ENCODE peak calls at places on chromosomes 4 and X, in nine cellular contexts. D is D721Med; C is tibial nerve; P is mesothelial cell of epicardium; K is CD8-positive, alpha-beta T cell; S is AG04450; J is stomach; M is type B pancreatic cell; H is natural killer cell. V is an unnamed sample.
A peak's percentile ranks its signal among the peaks of the same experiment; 100 is the strongest.

GRCh38 chrX:103061486-103061885 is 2.5 kb downstream of the BEX1 start:
- DNase-seq in D (no peak), C (no peak), P (no peak), K (no peak), S (no peak), J (no peak), M (no peak), H (no peak), V (no peak)

GRCh38 chrX:123475068-123475724 is 257.7 kb downstream of the THOC2 start:
- DNase-seq in D (no peak), C (no peak), P (no peak), K (no peak), S (no peak), J (no peak), M (no peak), H (no peak), V (no peak)

GRCh38 chr4:52045028-52045427 is 6.1 kb upstream of the SPATA18 start:
- DNase-seq in D (no peak), C (no peak), P (no peak), K (no peak), S (no peak), J (no peak), M (no peak), H (no peak), V (no peak)

GRCh38 chrX:152904151-152905080 is 6.5 kb downstream of the ZNF185 start:
- DNase-seq in D (peak; percentile 83), C (peak; percentile 33), P (peak; percentile 64), K (peak; percentile 27), S (no peak), J (peak; percentile 45), M (no peak), H (peak; percentile 20), V (no peak)

GRCh38 chrX:39693298-39693697 is 404.5 kb downstream of the BCOR start:
- DNase-seq in D (no peak), C (no peak), P (peak; percentile 53), K (no peak), S (no peak), J (no peak), M (no peak), H (no peak), V (no peak)

GRCh38 chr4:128600996-128601857 is 208.3 kb upstream of the JADE1 start:
- DNase-seq in D (no peak), C (peak; percentile 71), P (no peak), K (no peak), S (peak; percentile 93), J (peak; percentile 73), M (no peak), H (no peak), V (peak; percentile 22)

GRCh38 chr4:1978741-1979476 is 29.9 kb downstream of the NELFA start:
- DNase-seq in D (no peak), C (no peak), P (no peak), K (no peak), S (no peak), J (no peak), M (peak; percentile 67), H (no peak), V (no peak)

GRCh38 chr4:40976343-40976742 is 226.6 kb downstream of the NSUN7 start:
- DNase-seq in D (no peak), C (peak; percentile 74), P (no peak), K (no peak), S (peak; percentile 41), J (peak; percentile 43), M (no peak), H (no peak), V (no peak)

GRCh38 chrX:32868524-32868895 is 342.8 kb downstream of the DMD start:
- DNase-seq in D (no peak), C (no peak), P (no peak), K (no peak), S (no peak), J (no peak), M (no peak), H (no peak), V (no peak)

GRCh38 chrX:72306851-72307645 is 1.3 kb upstream of the CITED1 start:
- DNase-seq in D (peak; percentile 46), C (peak; percentile 40), P (peak; percentile 47), K (peak; percentile 13), S (peak; percentile 37), J (peak; percentile 63), M (no peak), H (peak; percentile 23), V (no peak)

GRCh38 chr4:98932539-98932938 is 3.6 kb upstream of the EIF4E start:
- DNase-seq in D (no peak), C (no peak), P (no peak), K (no peak), S (no peak), J (no peak), M (no peak), H (no peak), V (no peak)

GRCh38 chr4:98930311-98930865 is 1.5 kb upstream of the EIF4E start:
- DNase-seq in D (no peak), C (no peak), P (no peak), K (no peak), S (no peak), J (no peak), M (no peak), H (no peak), V (no peak)

GRCh38 chr4:98928131-98928504 is 815 bp downstream of the EIF4E start:
- DNase-seq in D (no peak), C (peak; percentile 54), P (peak; percentile 75), K (peak; percentile 60), S (peak; percentile 38), J (peak; percentile 65), M (peak; percentile 74), H (peak; percentile 58), V (peak; percentile 50)

GRCh38 chr4:98928505-98929340 is at the start of gene EIF4E:
- DNase-seq in D (peak; percentile 59), C (peak; percentile 95), P (peak; percentile 94), K (peak; percentile 97), S (peak; percentile 98), J (peak; percentile 98), M (peak; percentile 93), H (peak; percentile 92), V (peak; percentile 90)

DNA sequence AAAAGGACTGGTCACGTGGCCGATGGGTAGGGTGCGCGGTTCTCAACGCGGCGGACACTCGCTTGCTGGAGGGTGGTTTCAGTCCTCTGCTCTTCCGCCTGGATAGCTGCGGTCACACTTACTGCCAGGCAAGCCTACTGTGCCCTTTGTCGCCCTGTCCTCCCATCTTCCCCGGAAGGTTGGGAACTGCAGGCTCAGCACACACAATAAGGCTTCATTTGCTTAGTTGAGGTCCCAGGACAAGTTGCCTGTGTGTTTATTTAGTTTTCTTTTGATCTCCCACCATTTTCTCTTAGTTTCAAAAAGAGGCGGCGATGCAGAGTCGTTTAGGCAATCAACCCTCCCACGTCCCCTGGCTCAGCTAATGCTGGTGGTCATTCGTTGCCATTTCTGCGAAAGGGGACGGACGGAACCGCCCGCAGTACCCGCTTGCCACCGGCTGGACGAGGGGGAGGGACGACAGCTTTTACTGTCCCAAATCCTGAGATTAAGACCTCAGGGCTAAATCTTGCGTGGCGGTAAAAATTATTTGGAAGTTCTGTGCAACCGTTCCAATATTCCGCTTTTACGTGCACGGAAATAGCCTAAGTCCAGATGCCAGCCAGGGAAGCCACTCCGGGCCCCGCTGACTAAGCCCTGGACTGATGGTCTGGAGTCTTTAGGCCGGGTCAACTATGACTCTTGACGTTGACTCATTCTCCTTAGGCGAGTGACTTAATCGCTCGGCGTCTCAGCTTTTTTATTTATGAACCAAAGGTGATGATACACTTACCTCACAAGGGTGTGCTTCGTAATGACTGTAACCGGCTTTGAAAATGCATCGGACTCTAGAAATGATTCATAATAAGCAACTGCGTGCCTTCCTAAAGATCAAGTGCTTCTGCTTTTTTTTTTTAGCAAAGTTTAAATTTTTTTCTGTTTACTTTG is 671 bp upstream of the EIF4E start:
- DNase-seq in D (no peak), C (peak; percentile 51), P (no peak), K (peak; percentile 33), S (peak; percentile 81), J (peak; percentile 71), M (no peak), H (peak; percentile 58), V (peak; percentile 65)
- TF ChIP-seq CTCF in D (no peak), C (no peak), P (no peak), K (no peak), S (no peak), J (no peak), M (peak; percentile 55), H (no peak), V (no peak)

GRCh38 chrX:19334945-19335626 is 8.6 kb upstream of the PDHA1 start:
- DNase-seq in D (no peak), C (no peak), P (no peak), K (no peak), S (no peak), J (no peak), M (no peak), H (no peak), V (no peak)
- TF ChIP-seq CTCF in D (peak; percentile 17), C (no peak), P (peak; percentile 51), K (no peak), S (peak; percentile 15), J (no peak), M (peak; percentile 69), H (no peak), V (no peak)

GRCh38 chr4:132240094-132240493 is 909.0 kb upstream of the PCDH10 start:
- DNase-seq in D (no peak), C (no peak), P (no peak), K (no peak), S (no peak), J (no peak), M (no peak), H (no peak), V (no peak)
- TF ChIP-seq CTCF in D (no peak), C (no peak), P (no peak), K (no peak), S (no peak), J (no peak), M (no peak), H (no peak), V (no peak)

GRCh38 chr4:139876328-139876941 is 210.8 kb downstream of the MGST2 start:
- DNase-seq in D (no peak), C (no peak), P (no peak), K (no peak), S (no peak), J (no peak), M (no peak), H (no peak), V (no peak)

GRCh38 chr4:139872274-139872673 is 206.7 kb downstream of the MGST2 start:
- DNase-seq in D (no peak), C (no peak), P (no peak), K (no peak), S (peak; percentile 80), J (no peak), M (no peak), H (no peak), V (no peak)

GRCh38 chr4:139875456-139875855 is 209.8 kb downstream of the MGST2 start:
- DNase-seq in D (no peak), C (no peak), P (no peak), K (no peak), S (no peak), J (no peak), M (no peak), H (no peak), V (no peak)

GRCh38 chr4:139873111-139873866 is 207.7 kb downstream of the MGST2 start:
- DNase-seq in D (no peak), C (no peak), P (no peak), K (no peak), S (no peak), J (no peak), M (no peak), H (no peak), V (no peak)

DNA sequence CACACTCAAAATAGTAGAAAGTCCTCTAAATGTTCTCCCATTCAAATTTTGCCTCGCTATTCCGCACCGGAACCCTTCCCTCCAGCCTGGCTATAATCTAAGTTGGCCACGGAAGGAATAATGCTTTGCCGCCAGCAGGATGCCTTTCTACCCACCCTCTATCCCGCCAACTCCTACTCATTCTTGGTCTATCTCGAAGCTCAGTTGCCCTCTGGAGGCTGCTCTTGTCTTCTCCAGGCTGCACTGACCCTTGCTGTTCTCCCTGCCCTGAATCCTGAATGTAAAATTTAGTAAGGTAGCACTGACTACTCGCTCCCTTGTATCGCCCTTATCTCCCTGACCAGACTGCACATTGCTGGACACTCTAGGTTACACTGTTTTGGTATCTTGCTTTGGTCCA is 212.4 kb downstream of the MGST2 start:
- DNase-seq in D (no peak), C (no peak), P (no peak), K (no peak), S (no peak), J (no peak), M (no peak), H (no peak), V (no peak)
- TF ChIP-seq CTCF in D (no peak), C (no peak), P (no peak), K (no peak), S (no peak), J (no peak), M (no peak), H (no peak), V (no peak)

V was measured in omental fat pad.